ENCODE peak calls at places on chromosomes 13 and 19, in ten cellular contexts. N is fibroblast of the aortic adventitia, R is nephron progenitor cell, V is esophagus squamous epithelium, C is osteocyte, H is PC-9, F is fibroblast of mammary gland, Z is H9, B is psoas muscle, W is A549. S is an unnamed sample.

GRCh38 chr13:42215578-42216421 is 56.2 kb upstream of the AKAP11 start:
- DNase-seq in W (no peak), B (no peak), V (no peak), F (peak), H (no peak), R (peak), N (peak), Z (peak), C (no peak), S (peak)

GRCh38 chr13:80454245-80454644 is 113.3 kb upstream of the SPRY2 start:
- DNase-seq in W (no peak), B (no peak), H (no peak), C (no peak), F (peak), V (no peak), N (peak), R (no peak), Z (no peak), S (peak)

GRCh38 chr13:41216160-41216559 is 21.8 kb upstream of the KBTBD7 start:
- DNase-seq in C (no peak), R (no peak), W (no peak), N (peak), B (no peak), F (peak), Z (no peak), V (no peak), H (peak), S (no peak)

GRCh38 chr19:43362179-43362578 is 8.7 kb downstream of the CD177 start:
- DNase-seq in R (no peak), F (peak), W (no peak), B (no peak), H (no peak), N (peak), C (no peak), Z (no peak), V (no peak), S (no peak)

GRCh38 chr13:48158290-48158689 is 63.4 kb upstream of the MED4 start:
- DNase-seq in H (no peak), V (no peak), C (no peak), F (no peak), B (no peak), N (no peak), R (no peak), W (no peak), Z (no peak), S (no peak)

GRCh38 chr19:18153555-18154134 is 682 bp downstream of the PIK3R2 start:
- DNase-seq in Z (no peak), N (no peak), W (no peak), V (no peak), B (peak), H (no peak), C (no peak), F (no peak), R (peak), S (no peak)

GRCh38 chr13:33319859-33320258 is 34.3 kb upstream of the STARD13 start:
- DNase-seq in H (no peak), Z (no peak), F (no peak), W (no peak), R (no peak), V (no peak), C (no peak), N (no peak), B (no peak), S (no peak)

GRCh38 chr13:69947577-69947976 is 160.0 kb upstream of the ATXN8OS start:
- DNase-seq in F (no peak), V (no peak), H (no peak), B (no peak), N (no peak), Z (no peak), R (no peak), W (no peak), C (no peak), S (no peak)

GRCh38 chr19:55626350-55626749 is 2.0 kb upstream of the ZNF784 start:
- DNase-seq in Z (no peak), N (no peak), H (peak), V (no peak), W (no peak), B (no peak), C (no peak), F (no peak), R (no peak), S (no peak)

GRCh38 chr13:51584731-51585191 is 499 bp downstream of the WDFY2 start:
- DNase-seq in B (peak), V (peak), Z (peak), W (peak), F (peak), H (peak), N (peak), R (peak), C (no peak), S (peak)

GRCh38 chr19:42965204-42965603 is 28.2 kb upstream of the PSG7 start:
- DNase-seq in W (peak), H (no peak), F (peak), Z (no peak), B (no peak), N (peak), C (no peak), R (no peak), V (no peak), S (no peak)

GRCh38 chr13:62525652-62526051 is 1110.0 kb upstream of the PCDH20 start:
- DNase-seq in N (no peak), V (no peak), H (no peak), W (no peak), Z (no peak), C (no peak), F (no peak), R (no peak), B (no peak), S (no peak)
- TF ChIP-seq CTCF in N (no peak), V (no peak), H (no peak), W (no peak), Z (no peak), C (no peak), F (no peak), R (no peak), B (no peak), S (no peak)

GRCh38 chr19:51491586-51491985 is 10.0 kb downstream of the SIGLEC12 start:
- DNase-seq in V (no peak), N (no peak), C (peak), F (no peak), Z (no peak), W (no peak), R (no peak), B (no peak), H (no peak), S (no peak)
- TF ChIP-seq CTCF in V (no peak), N (no peak), C (no peak), F (no peak), Z (no peak), W (no peak), R (no peak), B (no peak), H (no peak), S (no peak)

DNA sequence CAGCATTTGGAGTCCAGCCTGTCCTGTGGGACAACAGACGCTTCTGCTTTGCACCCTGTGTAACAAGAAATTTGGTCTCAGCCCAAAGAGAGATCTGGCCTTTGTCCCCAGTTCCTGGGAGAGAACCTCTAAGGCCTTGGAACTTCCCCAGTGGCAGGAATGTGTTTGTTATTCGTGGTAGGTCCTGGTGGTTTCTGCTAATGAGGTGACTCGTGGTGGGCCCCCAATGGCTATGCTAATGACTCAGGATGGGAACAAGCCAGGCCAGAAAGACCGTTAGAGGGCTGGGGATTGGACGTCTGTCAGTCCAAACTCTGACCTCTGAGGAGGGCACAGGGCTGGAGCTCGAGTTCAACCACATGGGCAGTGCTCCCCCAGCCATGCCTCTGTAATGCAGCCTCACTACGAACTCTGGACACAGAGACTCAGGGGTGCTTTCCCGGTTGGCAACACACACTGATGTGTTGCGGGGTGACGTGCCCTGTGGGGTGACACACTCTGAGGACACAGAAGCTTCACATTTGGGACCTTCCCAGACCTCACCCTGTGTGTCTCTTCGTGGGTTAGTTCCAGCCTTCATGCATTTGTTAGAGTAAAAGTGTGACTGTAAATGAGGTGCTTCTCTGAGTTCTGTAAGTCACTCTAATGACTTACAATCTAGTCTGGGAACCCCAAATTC is 38.9 kb downstream of the TEX29 start:
- DNase-seq in W (no peak), F (peak), N (no peak), B (no peak), V (no peak), R (no peak), H (no peak), C (peak), Z (peak), S (no peak)
- TF ChIP-seq CTCF in W (no peak), F (peak), N (no peak), B (no peak), V (no peak), R (no peak), H (no peak), C (no peak), Z (peak), S (no peak)

GRCh38 chr19:1243768-1244692 is 2.5 kb downstream of the ATP5F1D start:
- DNase-seq in F (peak), V (no peak), W (peak), B (peak), H (no peak), N (peak), Z (peak), C (peak), R (peak), S (peak)
- TF ChIP-seq CTCF in F (peak), V (peak), W (peak), B (peak), H (peak), N (peak), Z (peak), C (peak), R (peak), S (peak)

GRCh38 chr13:75391432-75392100 is 90.4 kb downstream of the TBC1D4 start:
- DNase-seq in V (no peak), C (no peak), F (no peak), R (no peak), B (no peak), N (no peak), Z (no peak), H (no peak), W (no peak), S (no peak)
- TF ChIP-seq CTCF in V (no peak), C (no peak), F (no peak), R (no peak), B (no peak), N (no peak), Z (no peak), H (no peak), W (no peak), S (no peak)

GRCh38 chr13:112810608-112811007 is 120.8 kb downstream of the ATP11A start:
- DNase-seq in H (no peak), B (no peak), Z (no peak), F (no peak), C (no peak), N (no peak), V (no peak), R (no peak), W (no peak), S (no peak)

GRCh38 chr13:112809332-112810310 is 119.8 kb downstream of the ATP11A start:
- DNase-seq in N (no peak), B (no peak), F (no peak), Z (no peak), R (no peak), H (no peak), C (no peak), W (no peak), V (no peak), S (no peak)

GRCh38 chr13:112814905-112815585 is 125.2 kb downstream of the ATP11A start:
- DNase-seq in C (peak), W (no peak), F (no peak), Z (no peak), H (no peak), V (no peak), N (peak), R (no peak), B (peak), S (no peak)

GRCh38 chr13:112813552-112813951 is 123.7 kb downstream of the ATP11A start:
- DNase-seq in C (peak), F (no peak), H (no peak), R (no peak), N (no peak), W (no peak), V (no peak), B (no peak), Z (no peak), S (no peak)

DNA sequence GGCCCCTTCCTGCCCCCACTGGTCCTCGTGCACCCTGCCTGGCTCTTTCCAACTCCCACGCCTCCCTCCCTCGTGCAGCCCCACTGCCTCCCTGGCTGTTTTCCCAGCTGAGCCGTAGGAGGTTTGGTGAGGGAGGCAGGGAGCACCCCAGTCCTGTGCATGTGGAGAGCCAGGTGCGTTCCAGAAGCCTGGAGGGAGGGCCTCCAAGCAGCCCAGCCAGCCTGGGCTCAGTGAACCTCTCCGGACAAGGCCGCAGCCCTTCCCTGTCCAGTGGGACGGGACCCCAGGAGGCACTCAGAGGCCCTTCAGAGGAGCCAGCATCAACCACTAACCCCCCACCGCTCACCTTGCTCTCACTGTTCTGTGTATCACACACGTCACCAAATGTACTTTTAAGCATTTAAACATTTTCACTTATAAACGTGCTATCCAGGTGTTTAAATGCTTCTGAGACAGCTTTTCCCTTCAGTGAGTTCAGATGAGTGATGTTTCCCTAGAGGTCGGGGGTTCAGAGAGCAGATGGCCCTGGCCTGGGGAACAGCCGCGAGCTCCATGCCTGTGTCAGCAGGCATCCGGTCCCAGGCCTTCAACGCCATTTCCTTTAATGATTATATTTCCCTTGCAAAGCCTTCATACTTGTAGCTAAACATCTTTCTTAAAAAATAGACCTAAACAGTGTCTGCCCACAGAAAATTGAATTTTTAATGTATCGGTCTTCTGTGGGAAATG is 122.6 kb downstream of the ATP11A start:
- DNase-seq in R (no peak), F (no peak), Z (no peak), V (no peak), N (no peak), C (peak), H (no peak), W (no peak), B (no peak), S (no peak)
- TF ChIP-seq CTCF in R (no peak), F (no peak), Z (no peak), V (no peak), N (no peak), C (no peak), H (no peak), W (no peak), B (no peak), S (no peak)